ENCODE peak calls at places on chromosomes 12 and 14, in five cellular contexts. One of them, this sample, is unnamed.

GRCh38 chr12:19450362-19450761 is 11.1 kb downstream of the AEBP2 start:
- DNase-seq in activated CD4-positive, CD25-positive, alpha-beta regulatory T cell treated with anti-CD3 and anti-CD28 coated beads, Interleukin-2, amount 50 U/mL, for 72 hours: no peak
- DNase-seq in frontal cortex: no peak
- DNase-seq in fibroblast of pulmonary artery: peak; percentile 20
- DNase-seq in EH: no peak
- DNase-seq in this sample: no peak

GRCh38 chr12:131047789-131048610 is 94.3 kb downstream of the ADGRD1 start:
- DNase-seq in frontal cortex: no peak
- DNase-seq in activated CD4-positive, CD25-positive, alpha-beta regulatory T cell treated with anti-CD3 and anti-CD28 coated beads, Interleukin-2, amount 50 U/mL, for 72 hours: no peak
- DNase-seq in EH: no peak
- DNase-seq in fibroblast of pulmonary artery: no peak
- DNase-seq in this sample: no peak

GRCh38 chr14:34502826-34503225 is 36.7 kb downstream of the EAPP start:
- DNase-seq in fibroblast of pulmonary artery: peak; percentile 68
- DNase-seq in EH: peak; percentile 68
- DNase-seq in activated CD4-positive, CD25-positive, alpha-beta regulatory T cell treated with anti-CD3 and anti-CD28 coated beads, Interleukin-2, amount 50 U/mL, for 72 hours: no peak
- DNase-seq in frontal cortex: no peak
- DNase-seq in this sample: no peak

GRCh38 chr12:2649201-2650030 is 145.4 kb upstream of the FKBP4 start:
- DNase-seq in EH: peak; percentile 28
- DNase-seq in frontal cortex: no peak
- DNase-seq in fibroblast of pulmonary artery: no peak
- DNase-seq in activated CD4-positive, CD25-positive, alpha-beta regulatory T cell treated with anti-CD3 and anti-CD28 coated beads, Interleukin-2, amount 50 U/mL, for 72 hours: no peak
- DNase-seq in this sample: no peak

GRCh38 chr14:24441904-24442239 is 704 bp downstream of the SDR39U1 start:
- DNase-seq in frontal cortex: no peak
- DNase-seq in activated CD4-positive, CD25-positive, alpha-beta regulatory T cell treated with anti-CD3 and anti-CD28 coated beads, Interleukin-2, amount 50 U/mL, for 72 hours: no peak
- DNase-seq in fibroblast of pulmonary artery: no peak
- DNase-seq in EH: no peak
- DNase-seq in this sample: no peak

GRCh38 chr12:2944401-2945047 is 14.7 kb upstream of the TEAD4 start:
- DNase-seq in activated CD4-positive, CD25-positive, alpha-beta regulatory T cell treated with anti-CD3 and anti-CD28 coated beads, Interleukin-2, amount 50 U/mL, for 72 hours: peak; percentile 63
- DNase-seq in EH: peak; percentile 40
- DNase-seq in fibroblast of pulmonary artery: peak; percentile 39
- DNase-seq in frontal cortex: peak; percentile 60
- DNase-seq in this sample: no peak

GRCh38 chr12:96238336-96239031 is 44.3 kb downstream of the ELK3 start:
- DNase-seq in fibroblast of pulmonary artery: no peak
- DNase-seq in EH: no peak
- DNase-seq in activated CD4-positive, CD25-positive, alpha-beta regulatory T cell treated with anti-CD3 and anti-CD28 coated beads, Interleukin-2, amount 50 U/mL, for 72 hours: no peak
- DNase-seq in frontal cortex: no peak
- DNase-seq in this sample: no peak

GRCh38 chr14:95067526-95067925 is 89.8 kb downstream of the DICER1 start:
- DNase-seq in frontal cortex: no peak
- DNase-seq in activated CD4-positive, CD25-positive, alpha-beta regulatory T cell treated with anti-CD3 and anti-CD28 coated beads, Interleukin-2, amount 50 U/mL, for 72 hours: no peak
- DNase-seq in EH: no peak
- DNase-seq in fibroblast of pulmonary artery: no peak
- DNase-seq in this sample: no peak

GRCh38 chr12:53299101-53299453 is 418 bp upstream of the MYG1 start:
- DNase-seq in EH: peak; percentile 93
- DNase-seq in fibroblast of pulmonary artery: peak; percentile 75
- DNase-seq in frontal cortex: no peak
- DNase-seq in activated CD4-positive, CD25-positive, alpha-beta regulatory T cell treated with anti-CD3 and anti-CD28 coated beads, Interleukin-2, amount 50 U/mL, for 72 hours: peak; percentile 38
- DNase-seq in this sample: no peak

GRCh38 chr14:37195327-37195726 is 2.4 kb upstream of the MIPOL1 start:
- DNase-seq in fibroblast of pulmonary artery: peak; percentile 35
- DNase-seq in activated CD4-positive, CD25-positive, alpha-beta regulatory T cell treated with anti-CD3 and anti-CD28 coated beads, Interleukin-2, amount 50 U/mL, for 72 hours: no peak
- DNase-seq in EH: peak; percentile 64
- DNase-seq in frontal cortex: no peak
- DNase-seq in this sample: no peak

GRCh38 chr12:57657744-57658143 is 24.7 kb upstream of the B4GALNT1 start:
- DNase-seq in activated CD4-positive, CD25-positive, alpha-beta regulatory T cell treated with anti-CD3 and anti-CD28 coated beads, Interleukin-2, amount 50 U/mL, for 72 hours: no peak
- DNase-seq in frontal cortex: no peak
- DNase-seq in fibroblast of pulmonary artery: peak; percentile 69
- DNase-seq in EH: peak; percentile 9
- DNase-seq in this sample: no peak

GRCh38 chr14:54322668-54323380 is 74.0 kb upstream of the CDKN3 start:
- DNase-seq in EH: no peak
- DNase-seq in fibroblast of pulmonary artery: no peak
- DNase-seq in frontal cortex: no peak
- DNase-seq in activated CD4-positive, CD25-positive, alpha-beta regulatory T cell treated with anti-CD3 and anti-CD28 coated beads, Interleukin-2, amount 50 U/mL, for 72 hours: no peak
- DNase-seq in this sample: no peak

GRCh38 chr12:43501705-43502104 is 50.3 kb downstream of the ADAMTS20 start:
- DNase-seq in frontal cortex: no peak
- DNase-seq in fibroblast of pulmonary artery: peak; percentile 50
- DNase-seq in activated CD4-positive, CD25-positive, alpha-beta regulatory T cell treated with anti-CD3 and anti-CD28 coated beads, Interleukin-2, amount 50 U/mL, for 72 hours: no peak
- DNase-seq in EH: peak; percentile 25
- DNase-seq in this sample: peak; percentile 24

GRCh38 chr14:52862652-52863338 is 71.4 kb upstream of the GNPNAT1 start:
- DNase-seq in activated CD4-positive, CD25-positive, alpha-beta regulatory T cell treated with anti-CD3 and anti-CD28 coated beads, Interleukin-2, amount 50 U/mL, for 72 hours: no peak
- DNase-seq in EH: peak; percentile 83
- DNase-seq in frontal cortex: no peak
- DNase-seq in fibroblast of pulmonary artery: peak; percentile 94
- DNase-seq in this sample: no peak

GRCh38 chr14:88013750-88014349 is 8.9 kb downstream of the GPR65 start:
- DNase-seq in activated CD4-positive, CD25-positive, alpha-beta regulatory T cell treated with anti-CD3 and anti-CD28 coated beads, Interleukin-2, amount 50 U/mL, for 72 hours: no peak
- DNase-seq in frontal cortex: peak; percentile 44
- DNase-seq in fibroblast of pulmonary artery: peak; percentile 84
- DNase-seq in EH: peak; percentile 72
- DNase-seq in this sample: no peak

GRCh38 chr14:73696466-73697390 is 17.5 kb downstream of the PNMA1 start:
- DNase-seq in activated CD4-positive, CD25-positive, alpha-beta regulatory T cell treated with anti-CD3 and anti-CD28 coated beads, Interleukin-2, amount 50 U/mL, for 72 hours: no peak
- DNase-seq in fibroblast of pulmonary artery: peak; percentile 42
- DNase-seq in frontal cortex: no peak
- DNase-seq in EH: peak; percentile 84
- DNase-seq in this sample: no peak

GRCh38 chr12:85441740-85442139 is 161.7 kb downstream of the ALX1 start:
- DNase-seq in fibroblast of pulmonary artery: peak; percentile 33
- DNase-seq in frontal cortex: peak; percentile 2
- DNase-seq in EH: no peak
- DNase-seq in activated CD4-positive, CD25-positive, alpha-beta regulatory T cell treated with anti-CD3 and anti-CD28 coated beads, Interleukin-2, amount 50 U/mL, for 72 hours: no peak
- DNase-seq in this sample: no peak

GRCh38 chr14:30138517-30138916 is 210.9 kb upstream of the PRKD1 start:
- DNase-seq in frontal cortex: no peak
- DNase-seq in fibroblast of pulmonary artery: no peak
- DNase-seq in EH: no peak
- DNase-seq in activated CD4-positive, CD25-positive, alpha-beta regulatory T cell treated with anti-CD3 and anti-CD28 coated beads, Interleukin-2, amount 50 U/mL, for 72 hours: no peak
- DNase-seq in this sample: no peak

GRCh38 chr12:14399871-14400270 is 34.4 kb downstream of the ATF7IP start:
- DNase-seq in EH: peak; percentile 76
- DNase-seq in activated CD4-positive, CD25-positive, alpha-beta regulatory T cell treated with anti-CD3 and anti-CD28 coated beads, Interleukin-2, amount 50 U/mL, for 72 hours: no peak
- DNase-seq in frontal cortex: no peak
- DNase-seq in fibroblast of pulmonary artery: peak; percentile 52
- DNase-seq in this sample: no peak

GRCh38 chr14:60777856-60778578 is 43.5 kb downstream of the MNAT1 start:
- DNase-seq in EH: peak; percentile 96
- DNase-seq in frontal cortex: peak; percentile 10
- DNase-seq in activated CD4-positive, CD25-positive, alpha-beta regulatory T cell treated with anti-CD3 and anti-CD28 coated beads, Interleukin-2, amount 50 U/mL, for 72 hours: no peak
- DNase-seq in fibroblast of pulmonary artery: peak; percentile 65
- DNase-seq in this sample: no peak

GRCh38 chr14:102363182-102363952 is 626 bp downstream of the TECPR2 start:
- DNase-seq in EH: peak; percentile 67
- DNase-seq in activated CD4-positive, CD25-positive, alpha-beta regulatory T cell treated with anti-CD3 and anti-CD28 coated beads, Interleukin-2, amount 50 U/mL, for 72 hours: no peak
- DNase-seq in frontal cortex: no peak
- DNase-seq in fibroblast of pulmonary artery: peak; percentile 27
- DNase-seq in this sample: no peak

GRCh38 chr12:118357327-118358007 is 15.2 kb downstream of the TAOK3 start:
- DNase-seq in activated CD4-positive, CD25-positive, alpha-beta regulatory T cell treated with anti-CD3 and anti-CD28 coated beads, Interleukin-2, amount 50 U/mL, for 72 hours: no peak
- DNase-seq in EH: peak; percentile 75
- DNase-seq in frontal cortex: no peak
- DNase-seq in fibroblast of pulmonary artery: peak; percentile 79
- DNase-seq in this sample: no peak

GRCh38 chr14:69069020-69069421 is 83.9 kb downstream of the DCAF5 start:
- DNase-seq in activated CD4-positive, CD25-positive, alpha-beta regulatory T cell treated with anti-CD3 and anti-CD28 coated beads, Interleukin-2, amount 50 U/mL, for 72 hours: no peak
- DNase-seq in EH: peak; percentile 87
- DNase-seq in fibroblast of pulmonary artery: peak; percentile 56
- DNase-seq in frontal cortex: no peak
- DNase-seq in this sample: no peak

GRCh38 chr12:130394906-130395305 is 57.2 kb downstream of the PIWIL1 start:
- DNase-seq in EH: no peak
- DNase-seq in activated CD4-positive, CD25-positive, alpha-beta regulatory T cell treated with anti-CD3 and anti-CD28 coated beads, Interleukin-2, amount 50 U/mL, for 72 hours: no peak
- DNase-seq in frontal cortex: no peak
- DNase-seq in fibroblast of pulmonary artery: no peak
- DNase-seq in this sample: no peak

GRCh38 chr14:80055912-80056801 is 155.1 kb downstream of the DIO2 start:
- DNase-seq in frontal cortex: peak; percentile 14
- DNase-seq in activated CD4-positive, CD25-positive, alpha-beta regulatory T cell treated with anti-CD3 and anti-CD28 coated beads, Interleukin-2, amount 50 U/mL, for 72 hours: no peak
- DNase-seq in EH: peak; percentile 75
- DNase-seq in fibroblast of pulmonary artery: peak; percentile 71
- DNase-seq in this sample: no peak

GRCh38 chr12:80053048-80053790 is 46.1 kb upstream of the OTOGL start:
- DNase-seq in frontal cortex: peak; percentile 10
- DNase-seq in activated CD4-positive, CD25-positive, alpha-beta regulatory T cell treated with anti-CD3 and anti-CD28 coated beads, Interleukin-2, amount 50 U/mL, for 72 hours: no peak
- DNase-seq in fibroblast of pulmonary artery: peak; percentile 84
- DNase-seq in EH: peak; percentile 93
- DNase-seq in this sample: no peak

GRCh38 chr12:73598626-73599025 is 939.0 kb upstream of the ATXN7L3B start:
- DNase-seq in activated CD4-positive, CD25-positive, alpha-beta regulatory T cell treated with anti-CD3 and anti-CD28 coated beads, Interleukin-2, amount 50 U/mL, for 72 hours: no peak
- DNase-seq in fibroblast of pulmonary artery: no peak
- DNase-seq in EH: no peak
- DNase-seq in frontal cortex: no peak
- DNase-seq in this sample: no peak

GRCh38 chr14:37745657-37746056 is 150.2 kb downstream of the TTC6 start:
- DNase-seq in EH: no peak
- DNase-seq in frontal cortex: no peak
- DNase-seq in activated CD4-positive, CD25-positive, alpha-beta regulatory T cell treated with anti-CD3 and anti-CD28 coated beads, Interleukin-2, amount 50 U/mL, for 72 hours: no peak
- DNase-seq in fibroblast of pulmonary artery: no peak
- DNase-seq in this sample: no peak

GRCh38 chr12:75658826-75659823 is 147.7 kb upstream of the KRR1 start:
- DNase-seq in EH: peak; percentile 83
- DNase-seq in frontal cortex: no peak
- DNase-seq in fibroblast of pulmonary artery: peak; percentile 82
- DNase-seq in activated CD4-positive, CD25-positive, alpha-beta regulatory T cell treated with anti-CD3 and anti-CD28 coated beads, Interleukin-2, amount 50 U/mL, for 72 hours: no peak
- DNase-seq in this sample: no peak